ENCODE peak calls at places on chromosomes 3 and 15, in eight cellular contexts. F, Q, D, Z, T, W, A and O are unnamed samples.
A peak's percentile ranks its signal among the peaks of the same experiment; 100 is the strongest.

GRCh38 chr3:56277236-56277635 is 191.0 kb downstream of the ERC2 start:
- DNase-seq in F (no peak), Q (no peak), D (no peak), Z (no peak), T (no peak), W (no peak), A (no peak), O (no peak)

GRCh38 chr3:149999421-149999820 is 28.7 kb upstream of the PFN2 start:
- DNase-seq in F (no peak), Q (no peak), D (no peak), Z (no peak), T (no peak), W (no peak), A (no peak), O (no peak)

GRCh38 chr3:179323197-179323901 is 518 bp downstream of the ZNF639 start:
- DNase-seq in F (peak; percentile 70), Q (peak; percentile 49), D (no peak), Z (peak; percentile 64), T (peak; percentile 65), W (peak; percentile 62), A (peak; percentile 81), O (peak; percentile 80)

GRCh38 chr3:94612631-94613030 is 549.8 kb downstream of the NSUN3 start:
- DNase-seq in F (no peak), Q (no peak), D (no peak), Z (no peak), T (no peak), W (no peak), A (no peak), O (no peak)

GRCh38 chr15:78242128-78242527 is 7.8 kb upstream of the ACSBG1 start:
- DNase-seq in F (no peak), Q (no peak), D (no peak), Z (no peak), T (no peak), W (no peak), A (peak; percentile 69), O (peak; percentile 56)

GRCh38 chr15:78630886-78631633 is 9.9 kb downstream of the CHRNB4 start:
- DNase-seq in F (no peak), Q (no peak), D (no peak), Z (no peak), T (peak; percentile 5), W (no peak), A (no peak), O (no peak)

GRCh38 chr3:43998841-43999805 is 242.6 kb upstream of the TOPAZ1 start:
- DNase-seq in F (no peak), Q (peak; percentile 55), D (no peak), Z (no peak), T (no peak), W (no peak), A (no peak), O (peak; percentile 45)

GRCh38 chr3:62316525-62316924 is 56.8 kb downstream of the FEZF2 start:
- DNase-seq in F (no peak), Q (no peak), D (no peak), Z (no peak), T (no peak), W (no peak), A (no peak), O (no peak)

GRCh38 chr3:123854905-123855304 is 29.2 kb downstream of the MYLK start:
- DNase-seq in F (no peak), Q (no peak), D (no peak), Z (no peak), T (no peak), W (no peak), A (no peak), O (no peak)

GRCh38 chr15:99683000-99683670 is 50.1 kb downstream of the LYSMD4 start:
- DNase-seq in F (peak; percentile 22), Q (no peak), D (no peak), Z (no peak), T (no peak), W (no peak), A (no peak), O (no peak)

GRCh38 chr3:49316696-49317457 is 23.0 kb downstream of the USP4 start:
- DNase-seq in F (no peak), Q (no peak), D (no peak), Z (no peak), T (no peak), W (no peak), A (no peak), O (no peak)

GRCh38 chr3:128590948-128591347 is 59.7 kb downstream of the RPN1 start:
- DNase-seq in F (no peak), Q (no peak), D (no peak), Z (no peak), T (no peak), W (no peak), A (no peak), O (peak; percentile 37)
- TF ChIP-seq POLR2A in F (no peak), Q (no peak), D (no peak), Z (no peak), T (no peak), W (no peak), A (no peak), O (no peak)

GRCh38 chr3:45616158-45616557 is 21.6 kb downstream of the LIMD1 start:
- DNase-seq in F (no peak), Q (no peak), D (no peak), Z (no peak), T (no peak), W (no peak), A (no peak), O (no peak)

GRCh38 chr3:45613781-45614180 is 19.2 kb downstream of the LIMD1 start:
- DNase-seq in F (no peak), Q (no peak), D (no peak), Z (no peak), T (no peak), W (no peak), A (no peak), O (no peak)

GRCh38 chr3:45618081-45618509 is 23.5 kb downstream of the LIMD1 start:
- DNase-seq in F (peak; percentile 41), Q (peak; percentile 66), D (no peak), Z (no peak), T (no peak), W (no peak), A (no peak), O (no peak)

GRCh38 chr3:45612918-45613602 is 18.5 kb downstream of the LIMD1 start:
- DNase-seq in F (peak; percentile 23), Q (no peak), D (no peak), Z (no peak), T (no peak), W (no peak), A (no peak), O (no peak)

DNA sequence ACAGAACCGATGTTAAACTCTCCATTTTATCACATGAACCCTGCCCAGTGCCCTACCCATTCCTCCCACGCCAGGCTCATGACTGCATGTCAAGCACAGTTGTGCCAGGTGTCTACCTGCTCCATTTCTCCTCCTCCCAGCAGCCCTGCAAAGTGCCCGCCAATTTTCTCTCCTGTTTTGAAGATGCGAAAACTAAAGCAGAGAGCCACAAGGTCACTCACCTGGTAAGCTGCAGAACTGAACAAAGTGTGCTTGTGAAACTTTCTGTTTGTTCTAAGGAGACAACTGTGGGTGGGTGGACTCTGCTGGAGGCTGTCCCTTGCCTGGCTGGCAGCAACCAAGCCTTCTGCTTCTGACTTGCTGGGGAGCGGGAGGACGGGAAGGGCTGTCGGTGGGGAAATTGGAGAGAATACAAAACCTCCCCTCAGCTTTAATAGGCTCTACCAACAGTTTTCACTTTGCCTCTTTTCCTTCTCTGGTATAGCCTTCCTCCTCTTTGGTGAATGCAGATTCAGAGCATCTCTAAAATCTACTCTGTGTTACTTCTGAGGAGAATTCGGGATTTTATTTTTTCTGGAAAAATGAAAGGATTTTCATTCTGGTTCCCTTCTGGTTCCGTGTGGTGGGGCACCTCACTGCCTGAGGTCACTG is 23.0 kb downstream of the LIMD1 start:
- DNase-seq in F (no peak), Q (no peak), D (no peak), Z (no peak), T (peak; percentile 63), W (no peak), A (no peak), O (no peak)
- TF ChIP-seq POLR2A in F (no peak), Q (no peak), D (no peak), Z (no peak), T (no peak), W (no peak), A (no peak), O (no peak)

GRCh38 chr3:32104492-32104891 is 1.9 kb upstream of the GPD1L start:
- DNase-seq in F (peak; percentile 27), Q (no peak), D (no peak), Z (no peak), T (no peak), W (no peak), A (no peak), O (no peak)

GRCh38 chr3:32106929-32107362 is 526 bp downstream of the GPD1L start:
- DNase-seq in F (no peak), Q (no peak), D (no peak), Z (peak; percentile 38), T (peak; percentile 66), W (peak; percentile 84), A (peak; percentile 86), O (peak; percentile 54)

GRCh38 chr3:32109256-32109655 is 2.8 kb downstream of the GPD1L start:
- DNase-seq in F (peak; percentile 39), Q (no peak), D (no peak), Z (peak; percentile 84), T (peak; percentile 60), W (peak; percentile 97), A (peak; percentile 53), O (no peak)

GRCh38 chr3:32105291-32106131 is 909 bp upstream of the GPD1L start:
- DNase-seq in F (peak; percentile 10), Q (no peak), D (no peak), Z (no peak), T (peak; percentile 39), W (no peak), A (no peak), O (peak; percentile 25)

DNA sequence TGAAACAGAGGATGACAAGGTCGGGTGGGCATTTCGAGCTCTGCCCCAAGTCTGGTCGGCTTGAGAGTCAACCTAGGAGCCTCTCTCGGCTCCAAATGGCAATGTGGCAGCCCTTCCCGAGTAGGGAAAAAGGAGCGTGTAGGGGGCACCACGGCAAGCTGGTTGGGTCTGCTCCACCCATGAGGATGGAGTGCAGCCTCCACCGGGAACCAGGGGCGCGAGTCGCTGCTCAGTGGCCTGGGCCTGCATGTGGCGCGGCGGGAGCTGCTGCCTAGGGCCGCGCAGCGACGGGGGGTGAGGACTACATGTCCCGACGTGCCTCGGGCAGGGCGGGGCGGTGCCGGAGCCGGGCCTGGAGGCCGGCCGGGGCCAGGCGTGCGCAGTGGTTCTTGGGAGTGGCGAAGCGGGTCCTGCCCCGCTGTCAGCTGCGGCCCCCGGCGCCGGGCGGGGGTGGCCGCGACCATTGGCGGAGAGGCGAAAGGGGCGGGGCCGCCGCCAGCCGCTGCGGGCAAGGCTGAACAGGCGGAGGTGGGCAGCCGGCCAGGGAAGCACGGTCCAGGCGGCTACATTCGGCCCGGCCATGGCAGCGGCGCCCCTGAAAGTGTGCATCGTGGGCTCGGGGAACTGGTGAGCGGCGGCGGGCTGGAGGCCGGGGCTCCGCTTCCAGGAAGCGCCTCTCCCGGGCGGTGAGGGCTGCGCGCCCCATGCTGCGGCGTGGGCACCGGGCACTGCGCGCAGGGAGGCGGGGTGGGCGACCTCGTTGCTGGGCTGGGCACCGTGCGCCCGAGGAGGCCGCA is at the start of gene GPD1L:
- DNase-seq in F (peak; percentile 88), Q (peak; percentile 95), D (peak; percentile 90), Z (peak; percentile 93), T (peak; percentile 96), W (peak; percentile 95), A (peak; percentile 97), O (peak; percentile 96)
- TF ChIP-seq POLR2A in F (no peak), Q (peak; percentile 64), D (peak; percentile 38), Z (no peak), T (no peak), W (peak; percentile 87), A (peak; percentile 60), O (peak; percentile 23)

DNA sequence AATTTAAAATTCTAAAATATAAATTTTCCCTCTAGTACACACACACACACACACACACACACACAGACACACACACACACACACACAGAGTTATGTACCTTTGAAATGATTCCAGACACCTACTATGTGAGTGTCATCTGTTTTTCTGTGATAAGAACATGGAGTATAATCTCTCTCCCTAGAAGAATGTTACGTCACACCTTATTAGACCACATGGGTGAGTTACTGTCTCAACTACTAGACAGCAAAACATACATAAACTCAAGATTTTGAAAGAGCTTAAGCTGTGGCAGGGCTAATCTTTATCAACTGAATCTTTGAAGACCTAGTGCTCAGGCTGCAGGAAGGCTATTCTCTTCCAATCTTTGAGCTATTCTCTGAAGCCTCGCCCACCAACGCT is 385.9 kb upstream of the BCHE start:
- DNase-seq in F (no peak), Q (no peak), D (no peak), Z (no peak), T (no peak), W (no peak), A (no peak), O (peak; percentile 43)
- TF ChIP-seq POLR2A in F (no peak), Q (no peak), D (no peak), Z (no peak), T (no peak), W (no peak), A (no peak), O (no peak)